ENCODE peak calls at places on chromosomes 5 and 9, in six cellular contexts. G is kidney; U is CD8-positive, alpha-beta T cell; Z is tibial nerve; M is body of pancreas; E is cardiac muscle cell. O is an unnamed sample.
A peak's percentile ranks its signal among the peaks of the same experiment; 100 is the strongest.

GRCh38 chr5:181186902-181187499 is 18.0 kb downstream of the TRIM7 start:
- DNase-seq in G (no peak), U (no peak), Z (no peak), M (no peak), E (no peak), O (no peak)

GRCh38 chr9:19619221-19619620 is 169.6 kb downstream of the SLC24A2 start:
- DNase-seq in G (no peak), U (no peak), Z (no peak), M (no peak), E (no peak), O (no peak)

GRCh38 chr9:125472926-125473701 is 211.5 kb downstream of the GAPVD1 start:
- DNase-seq in G (no peak), U (no peak), Z (no peak), M (no peak), E (peak; percentile 91), O (no peak)

GRCh38 chr5:167944121-167944858 is 347.2 kb upstream of the WWC1 start:
- DNase-seq in G (no peak), U (no peak), Z (no peak), M (no peak), E (no peak), O (no peak)

GRCh38 chr5:164498393-164498792 is 993.0 kb downstream of the MAT2B start:
- DNase-seq in G (no peak), U (no peak), Z (no peak), M (no peak), E (no peak), O (no peak)

GRCh38 chr5:38734353-38734752 is 111.5 kb upstream of the OSMR start:
- DNase-seq in G (no peak), U (no peak), Z (no peak), M (no peak), E (peak; percentile 54), O (no peak)

GRCh38 chr5:10704949-10705621 is 55.9 kb downstream of the DAP start:
- DNase-seq in G (no peak), U (no peak), Z (no peak), M (no peak), E (no peak), O (no peak)

GRCh38 chr5:67147768-67148167 is 48.8 kb downstream of the CD180 start:
- DNase-seq in G (no peak), U (no peak), Z (no peak), M (no peak), E (no peak), O (no peak)

GRCh38 chr5:165101709-165102108 is 1596.3 kb downstream of the MAT2B start:
- DNase-seq in G (no peak), U (no peak), Z (no peak), M (no peak), E (no peak), O (no peak)

GRCh38 chr9:137836151-137836830 is 41.3 kb upstream of the CACNA1B start:
- DNase-seq in G (no peak), U (no peak), Z (no peak), M (no peak), E (no peak), O (no peak)

GRCh38 chr9:137834846-137835546 is 42.6 kb upstream of the CACNA1B start:
- DNase-seq in G (no peak), U (no peak), Z (no peak), M (no peak), E (no peak), O (no peak)

GRCh38 chr9:137837345-137838278 is 40.0 kb upstream of the CACNA1B start:
- DNase-seq in G (no peak), U (no peak), Z (no peak), M (no peak), E (no peak), O (no peak)

GRCh38 chr9:137838576-137838975 is 39.0 kb upstream of the CACNA1B start:
- DNase-seq in G (no peak), U (no peak), Z (no peak), M (no peak), E (no peak), O (no peak)

GRCh38 chr9:137836831-137837241 is 40.7 kb upstream of the CACNA1B start:
- DNase-seq in G (no peak), U (no peak), Z (no peak), M (no peak), E (no peak), O (no peak)
- TF ChIP-seq CTCF in G (no peak), U (no peak), Z (no peak), M (no peak), E (no peak), O (no peak)

GRCh38 chr5:132747064-132747692 is at the start of gene CCNI2:
- DNase-seq in G (peak; percentile 83), U (peak; percentile 72), Z (no peak), M (peak; percentile 58), E (peak; percentile 25), O (peak; percentile 24)
- TF ChIP-seq CTCF in G (no peak), U (no peak), Z (peak; percentile 23), M (no peak), E (no peak), O (no peak)

GRCh38 chr9:135253305-135254004 is 166.0 kb downstream of the OLFM1 start:
- DNase-seq in G (peak; percentile 61), U (no peak), Z (no peak), M (no peak), E (no peak), O (no peak)

GRCh38 chr9:135255843-135256567 is 168.5 kb downstream of the OLFM1 start:
- DNase-seq in G (peak; percentile 64), U (no peak), Z (no peak), M (no peak), E (no peak), O (no peak)

GRCh38 chr9:135254176-135255032 is 166.9 kb downstream of the OLFM1 start:
- DNase-seq in G (peak; percentile 53), U (no peak), Z (no peak), M (no peak), E (no peak), O (no peak)

GRCh38 chr9:135256568-135257354 is 169.3 kb downstream of the OLFM1 start:
- DNase-seq in G (peak; percentile 61), U (no peak), Z (no peak), M (no peak), E (no peak), O (no peak)

GRCh38 chr9:135255033-135255842 is 167.8 kb downstream of the OLFM1 start:
- DNase-seq in G (peak; percentile 56), U (no peak), Z (no peak), M (no peak), E (no peak), O (no peak)
- TF ChIP-seq CTCF in G (no peak), U (no peak), Z (no peak), M (no peak), E (no peak), O (no peak)

GRCh38 chr9:91966503-91966902 is 16.5 kb upstream of the ROR2 start:
- DNase-seq in G (no peak), U (no peak), Z (no peak), M (no peak), E (no peak), O (no peak)
- TF ChIP-seq CTCF in G (no peak), U (no peak), Z (no peak), M (no peak), E (no peak), O (no peak)

DNA sequence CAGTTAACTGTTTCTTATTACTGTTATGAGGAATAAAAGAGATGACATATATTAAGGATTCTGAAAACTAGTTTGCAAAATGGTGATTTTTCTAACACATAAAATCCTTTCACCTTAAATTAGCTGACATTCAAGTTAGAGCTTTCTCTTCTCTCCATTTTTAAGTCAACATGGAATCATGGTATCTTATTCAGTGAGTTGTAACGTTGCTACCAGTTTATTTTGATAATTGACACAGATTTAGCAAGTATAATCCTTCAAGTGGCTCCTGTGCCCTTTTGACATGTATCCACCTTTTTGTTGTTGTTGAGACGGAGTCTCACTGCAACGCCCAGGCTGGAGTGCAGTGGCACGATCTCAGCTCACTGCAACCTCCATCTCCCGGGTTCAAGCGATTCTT is 58.5 kb downstream of the CSNK1A1 start:
- DNase-seq in G (no peak), U (no peak), Z (no peak), M (no peak), E (no peak), O (no peak)
- TF ChIP-seq CTCF in G (no peak), U (no peak), Z (no peak), M (no peak), E (no peak), O (no peak)

GRCh38 chr5:80481019-80481893 is 6.6 kb upstream of the FAM151B start:
- DNase-seq in G (no peak), U (no peak), Z (no peak), M (peak; percentile 30), E (peak; percentile 64), O (no peak)
- TF ChIP-seq CTCF in G (peak; percentile 59), U (no peak), Z (peak; percentile 22), M (peak; percentile 56), E (peak; percentile 92), O (peak; percentile 69)